ENCODE peak calls at places on chromosomes 6 and 20, in seven cellular contexts. Y is tibial nerve, E is stomach, W is OCI-LY7, B is thyroid gland, D is breast epithelium, A is left ventricle myocardium inferior. X is an unnamed sample. For H3K36me3, the result is how much of the 10 kb centered on the place peaks cover.

GRCh38 chr20:48489046-48489463 is 338.7 kb downstream of the PREX1 start:
- DNase-seq in Y (no peak), E (no peak), W (no peak), B (no peak), D (no peak), A (no peak), X (no peak)

GRCh38 chr20:46022411-46023147 is 6.4 kb upstream of the SLC12A5 start:
- DNase-seq in Y (no peak), E (peak), W (peak), B (peak), D (no peak), A (peak), X (peak)

GRCh38 chr20:18638768-18639167 is 50.9 kb downstream of the DTD1 start:
- DNase-seq in Y (no peak), E (no peak), W (no peak), B (no peak), D (no peak), A (no peak), X (no peak)

GRCh38 chr20:53291548-53291947 is 302.1 kb downstream of the ZNF217 start:
- DNase-seq in Y (no peak), E (no peak), W (peak), B (no peak), D (no peak), A (no peak), X (no peak)

GRCh38 chr6:39184906-39185580 is 44.2 kb downstream of the KCNK5 start:
- DNase-seq in Y (no peak), E (peak), W (no peak), B (peak), D (no peak), A (no peak), X (peak)

GRCh38 chr6:42746452-42747400 is 823 bp upstream of the TBCC start:
- DNase-seq in Y (peak), E (peak), W (peak), B (peak), D (peak), A (peak), X (peak)

GRCh38 chr6:141316236-141316635 is 816.5 kb upstream of the GJE1 start:
- DNase-seq in Y (no peak), E (no peak), W (no peak), B (no peak), D (no peak), A (no peak), X (no peak)

GRCh38 chr6:158894192-158894591 is 75.0 kb upstream of the EZR start:
- DNase-seq in Y (no peak), E (no peak), W (no peak), B (no peak), D (no peak), A (no peak), X (no peak)

GRCh38 chr20:11676618-11677289 is 240.9 kb upstream of the BTBD3 start:
- DNase-seq in Y (no peak), E (no peak), W (peak), B (peak), D (no peak), A (no peak), X (peak)

GRCh38 chr6:125859691-125860210 is 69.0 kb downstream of the NCOA7 start:
- DNase-seq in Y (no peak), E (no peak), W (no peak), B (no peak), D (no peak), A (no peak), X (no peak)

GRCh38 chr6:150072201-150072600 is 3.3 kb upstream of the ULBP3 start:
- DNase-seq in Y (no peak), E (peak), W (peak), B (peak), D (peak), A (no peak), X (peak)

GRCh38 chr20:17895641-17896246 is 72.8 kb downstream of the SNX5 start:
- DNase-seq in Y (peak), E (no peak), W (no peak), B (no peak), D (no peak), A (peak), X (peak)

GRCh38 chr6:161194374-161194773 is 79.5 kb downstream of the AGPAT4 start:
- DNase-seq in Y (no peak), E (no peak), W (no peak), B (no peak), D (no peak), A (no peak), X (no peak)

GRCh38 chr6:105873256-105873704 is 212.9 kb upstream of the PRDM1 start:
- DNase-seq in Y (no peak), E (no peak), W (no peak), B (no peak), D (no peak), A (no peak), X (no peak)

GRCh38 chr6:34585512-34586045 is 29.4 kb upstream of the SPDEF start:
- DNase-seq in Y (no peak), E (no peak), W (no peak), B (no peak), D (no peak), A (no peak), X (no peak)

GRCh38 chr6:157867155-157867559 is 44.1 kb downstream of the SNX9 start:
- DNase-seq in Y (no peak), E (no peak), W (no peak), B (no peak), D (no peak), A (no peak), X (no peak)

GRCh38 chr20:14264869-14265268 is 72.5 kb downstream of the FLRT3 start:
- DNase-seq in Y (no peak), E (no peak), W (no peak), B (no peak), D (no peak), A (no peak), X (no peak)

GRCh38 chr20:24948939-24949679 is at the start of gene CST7:
- DNase-seq in Y (no peak), E (peak), W (peak), B (no peak), D (no peak), A (no peak), X (peak)
- H3K4me3 ChIP-seq in Y (peak), E (peak), W (no peak), B (no peak), D (peak), A (no peak), X (peak)

GRCh38 chr6:15510121-15510520 is 152.7 kb downstream of the DTNBP1 start:
- DNase-seq in Y (no peak), E (no peak), W (no peak), B (no peak), D (no peak), A (no peak), X (no peak)
- H3K36me3 ChIP-seq in Y (under half), E (under half), W (under half), B (under half), D (under half), A (half or more), X (under half)

DNA sequence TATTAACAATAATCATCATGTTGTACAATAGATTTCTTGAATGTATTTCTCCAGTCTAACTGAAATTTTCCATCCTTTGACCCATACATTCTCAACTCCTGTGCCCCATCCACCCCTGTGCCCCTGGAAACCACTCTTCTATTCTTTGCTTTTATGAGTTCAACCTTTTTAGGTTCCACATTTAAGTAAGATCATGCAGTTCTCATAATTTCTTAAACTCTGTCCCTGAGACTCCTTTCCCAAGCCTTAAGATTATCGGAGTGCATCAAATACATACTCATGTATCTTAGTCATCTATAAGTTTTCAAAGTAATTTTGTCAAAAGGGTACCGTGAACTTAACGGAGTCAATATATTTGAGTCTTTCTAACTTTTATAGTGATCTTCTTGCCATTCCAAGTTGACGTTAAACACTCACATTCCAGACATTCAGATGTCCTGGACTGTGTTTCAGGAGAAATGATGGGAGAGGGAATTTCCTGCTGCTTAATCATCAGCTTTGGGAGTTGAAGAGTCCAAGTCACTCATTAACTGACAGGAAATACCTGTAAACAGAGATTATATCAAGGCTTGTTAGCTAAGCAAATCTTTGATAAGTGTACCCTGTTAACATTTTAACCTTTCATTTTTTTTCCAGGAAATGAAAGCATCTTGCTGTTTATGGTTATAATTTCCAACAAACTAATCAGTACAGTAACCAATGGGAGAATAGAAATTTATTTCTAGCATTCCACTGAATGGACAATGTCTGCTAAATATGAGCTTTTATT is 73.3 kb downstream of the ADGRG6 start:
- DNase-seq in Y (no peak), E (no peak), W (no peak), B (no peak), D (no peak), A (no peak), X (no peak)
- H3K27ac ChIP-seq in Y (peak), E (no peak), W (no peak), B (no peak), D (no peak), A (peak), X (no peak)

GRCh38 chr6:49549691-49550412 is 616 bp upstream of the C6orf141 start:
- DNase-seq in Y (no peak), E (no peak), W (no peak), B (no peak), D (no peak), A (no peak), X (no peak)
- H3K4me3 ChIP-seq in Y (peak), E (peak), W (no peak), B (no peak), D (peak), A (peak), X (no peak)

DNA sequence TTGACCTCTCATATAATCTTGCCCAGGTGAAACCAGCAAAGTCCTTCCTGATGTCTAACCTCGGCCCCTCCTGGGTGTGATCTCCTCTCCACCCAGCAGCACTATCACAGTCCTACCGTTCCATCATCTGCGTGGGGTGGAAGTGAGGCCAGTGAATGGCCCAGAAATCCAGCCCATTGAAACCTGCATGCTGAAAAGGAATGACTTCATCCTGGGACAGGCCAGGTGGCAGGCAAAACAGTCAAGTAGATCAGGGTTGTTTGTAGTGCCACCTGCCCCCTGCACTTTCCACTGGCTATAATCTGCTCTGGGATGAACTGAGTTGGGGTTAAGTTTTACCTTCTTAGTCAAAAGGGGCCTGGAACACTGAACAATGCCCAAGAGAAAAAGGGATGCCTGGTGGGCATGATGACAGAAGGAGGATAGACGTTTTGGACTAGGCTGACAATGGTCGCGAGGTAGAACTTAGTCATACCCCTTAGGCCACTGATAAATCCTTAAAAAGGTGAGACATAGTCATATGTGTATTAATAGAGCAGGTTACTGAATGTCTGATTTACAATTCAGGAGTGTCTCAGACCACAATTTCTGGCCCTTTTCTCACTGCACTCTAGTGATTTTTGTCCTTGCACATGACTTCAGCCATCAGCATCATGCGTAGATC is 8.1 kb upstream of the HSP90AB1 start:
- DNase-seq in Y (no peak), E (no peak), W (no peak), B (no peak), D (no peak), A (no peak), X (no peak)
- H3K36me3 ChIP-seq in Y (under half), E (under half), W (under half), B (under half), D (under half), A (under half), X (under half)

GRCh38 chr6:3258720-3259490 is at the start of gene PSMG4:
- DNase-seq in Y (peak), E (peak), W (peak), B (peak), D (peak), A (peak), X (peak)

GRCh38 chr6:3260772-3261517 is 2.2 kb downstream of the PSMG4 start:
- DNase-seq in Y (no peak), E (no peak), W (no peak), B (peak), D (no peak), A (no peak), X (no peak)

GRCh38 chr6:3260296-3260695 is 1.5 kb downstream of the PSMG4 start:
- DNase-seq in Y (no peak), E (no peak), W (no peak), B (peak), D (no peak), A (no peak), X (no peak)

GRCh38 chr6:3259491-3259958 is 778 bp downstream of the PSMG4 start:
- DNase-seq in Y (no peak), E (peak), W (peak), B (peak), D (no peak), A (peak), X (no peak)

GRCh38 chr6:3258201-3258600 is 546 bp upstream of the PSMG4 start:
- DNase-seq in Y (no peak), E (no peak), W (no peak), B (no peak), D (no peak), A (no peak), X (no peak)
- H3K27ac ChIP-seq in Y (peak), E (peak), W (no peak), B (peak), D (peak), A (peak), X (peak)

DNA sequence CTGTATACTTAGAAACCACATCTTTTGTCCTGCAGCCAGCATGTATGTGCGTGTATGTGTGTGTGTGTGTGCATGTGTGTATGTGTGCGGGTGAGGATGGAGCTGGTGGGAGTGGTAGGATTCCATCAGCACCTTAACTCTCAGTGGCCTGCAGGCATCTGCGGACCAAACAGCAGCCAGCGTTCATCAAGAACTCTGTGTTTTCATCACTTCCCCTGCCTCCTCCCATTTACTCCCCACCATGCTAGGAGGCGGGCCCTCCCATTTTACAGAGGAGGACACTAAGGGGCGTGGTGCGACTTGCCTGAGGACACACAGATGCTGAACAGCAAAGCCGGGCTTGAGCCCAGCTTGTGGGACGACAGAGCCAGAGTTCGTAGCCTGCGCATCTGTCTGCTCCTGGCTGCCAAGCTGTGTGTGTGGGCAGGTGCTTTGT is 8.9 kb downstream of the VSTM2L start:
- DNase-seq in Y (no peak), E (no peak), W (no peak), B (no peak), D (no peak), A (peak), X (no peak)
- H3K4me3 ChIP-seq in Y (no peak), E (no peak), W (no peak), B (no peak), D (no peak), A (no peak), X (no peak)

X was measured in lung.